ENCODE peak calls at places on chromosomes 16 and 17, in nine cellular contexts. K is Caco-2, V is cardiac fibroblast, G is HFF-Myc, B is keratinocyte, O is neural progenitor cell, M is BJ, Z is cardiac muscle cell, W is lower lobe of right lung. E is an unnamed sample.

GRCh38 chr17:46733837-46734516 is 84.5 kb downstream of the WNT3 start:
- DNase-seq in B (no peak), W (no peak), Z (no peak), O (no peak), K (no peak), G (no peak), M (peak; percentile 41), V (peak; percentile 39), E (no peak)

GRCh38 chr17:80034977-80035686 is 540 bp downstream of the TBC1D16 start:
- DNase-seq in K (no peak), G (no peak), W (peak; percentile 66), B (no peak), M (no peak), O (peak; percentile 63), Z (peak; percentile 44), V (peak; percentile 45), E (peak; percentile 47)

GRCh38 chr17:10021239-10021638 is 116.2 kb upstream of the RCVRN start:
- DNase-seq in O (no peak), B (no peak), V (no peak), W (peak; percentile 79), K (no peak), M (no peak), Z (no peak), G (no peak), E (peak; percentile 51)

GRCh38 chr17:38605230-38605851 is 411 bp downstream of the SRCIN1 start:
- DNase-seq in Z (no peak), O (peak; percentile 89), K (no peak), V (no peak), W (no peak), B (no peak), M (no peak), G (no peak), E (peak; percentile 41)

GRCh38 chr16:28212532-28212873 is 738 bp upstream of the XPO6 start:
- DNase-seq in G (no peak), O (no peak), W (no peak), K (no peak), M (no peak), V (peak; percentile 33), B (no peak), Z (no peak), E (peak; percentile 33)

GRCh38 chr16:24980077-24980793 is 34.9 kb downstream of the ARHGAP17 start:
- DNase-seq in B (no peak), O (no peak), Z (no peak), W (no peak), V (no peak), G (no peak), M (no peak), K (no peak), E (no peak)

GRCh38 chr16:28326881-28327610 is 34.7 kb downstream of the SBK1 start:
- DNase-seq in W (peak; percentile 57), K (peak; percentile 63), V (peak; percentile 52), O (peak; percentile 81), G (no peak), B (no peak), M (no peak), Z (peak; percentile 74), E (peak; percentile 63)

GRCh38 chr16:1102921-1103648 is 7.0 kb upstream of the C1QTNF8 start:
- DNase-seq in B (no peak), G (no peak), Z (peak; percentile 80), K (peak; percentile 53), O (peak; percentile 79), W (peak; percentile 69), V (peak; percentile 21), M (no peak), E (peak; percentile 82)

GRCh38 chr16:4613636-4614570 is 785 bp downstream of the UBALD1 start:
- DNase-seq in Z (peak; percentile 70), V (peak; percentile 37), G (no peak), O (peak; percentile 70), B (no peak), W (peak; percentile 71), K (no peak), M (no peak), E (peak; percentile 68)

DNA sequence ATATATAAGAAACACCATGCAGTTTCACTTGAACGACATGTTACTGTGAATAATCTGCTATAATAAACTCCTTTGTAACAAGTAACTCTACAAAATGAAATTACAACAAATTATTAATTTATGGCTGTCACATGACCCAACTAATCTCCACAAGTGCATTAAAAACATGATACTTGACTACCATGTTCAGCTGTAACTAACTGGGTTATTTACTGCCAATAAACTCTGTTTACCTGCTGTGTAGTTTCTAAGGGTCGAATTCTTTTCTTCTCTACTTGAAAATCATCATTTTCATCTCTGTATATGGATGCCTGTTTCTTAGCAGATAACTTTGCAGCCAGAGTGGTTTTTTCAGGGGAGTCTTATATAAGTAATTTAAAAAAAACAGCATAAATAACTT is 14.4 kb downstream of the BRIP1 start:
- DNase-seq in K (no peak), Z (no peak), V (no peak), G (no peak), O (no peak), B (no peak), W (no peak), M (no peak), E (no peak)
- H3K4me3 ChIP-seq in K (no peak overlapping the region), Z (no peak overlapping the region), V (no peak overlapping the region), G (no peak overlapping the region), O (no peak overlapping the region), B (no peak overlapping the region), W (no peak overlapping the region), M (no peak overlapping the region), E (no peak overlapping the region)

GRCh38 chr17:57737450-57737849 is 7.6 kb downstream of the CCDC182 start:
- DNase-seq in W (no peak), B (no peak), V (no peak), O (no peak), Z (no peak), M (no peak), G (no peak), K (no peak), E (no peak)

GRCh38 chr17:57739402-57740224 is 5.5 kb downstream of the CCDC182 start:
- DNase-seq in V (peak; percentile 12), B (no peak), Z (peak; percentile 29), G (peak; percentile 11), K (no peak), O (peak; percentile 73), M (no peak), W (no peak), E (peak; percentile 58)

GRCh38 chr17:57744195-57745170 is 616 bp downstream of the CCDC182 start:
- DNase-seq in Z (no peak), O (no peak), B (no peak), K (no peak), W (no peak), M (no peak), G (no peak), V (no peak), E (no peak)

GRCh38 chr17:57735707-57736106 is 9.4 kb downstream of the CCDC182 start:
- DNase-seq in V (no peak), B (no peak), Z (no peak), O (peak; percentile 55), K (no peak), M (no peak), G (no peak), W (no peak), E (no peak)

GRCh38 chr17:57740225-57740528 is 4.9 kb downstream of the CCDC182 start:
- DNase-seq in K (no peak), G (no peak), M (no peak), W (no peak), B (no peak), V (no peak), Z (no peak), O (no peak), E (no peak)
- TF ChIP-seq CTCF in K (no peak), G (no peak), M (no peak), W (no peak), B (no peak), V (no peak), Z (no peak), O (no peak), E (no peak)

GRCh38 chr17:40604327-40605080 is 39.2 kb upstream of the CCR7 start:
- DNase-seq in Z (no peak), O (no peak), G (no peak), V (no peak), B (no peak), K (no peak), M (no peak), W (no peak), E (no peak)
- H3K4me3 ChIP-seq in Z (no peak overlapping the region), O (no peak overlapping the region), G (no peak overlapping the region), V (no peak overlapping the region), B (no peak overlapping the region), K (no peak overlapping the region), M (no peak overlapping the region), W (no peak overlapping the region), E (no peak overlapping the region)

GRCh38 chr17:1299729-1300579 is 20.5 kb downstream of the TRARG1 start:
- DNase-seq in B (no peak), O (no peak), G (no peak), M (no peak), V (no peak), W (no peak), K (no peak), Z (no peak), E (no peak)

GRCh38 chr17:1298616-1299015 is 19.2 kb downstream of the TRARG1 start:
- DNase-seq in G (no peak), Z (peak; percentile 40), V (no peak), B (no peak), O (peak; percentile 73), M (no peak), K (no peak), W (no peak), E (peak; percentile 64)

GRCh38 chr17:1302761-1303160 is 23.3 kb downstream of the TRARG1 start:
- DNase-seq in G (no peak), M (no peak), Z (no peak), B (no peak), W (no peak), V (no peak), O (no peak), K (no peak), E (no peak)

GRCh38 chr17:1301546-1301945 is 22.1 kb downstream of the TRARG1 start:
- DNase-seq in G (no peak), M (no peak), V (no peak), K (no peak), O (no peak), B (no peak), W (no peak), Z (no peak), E (no peak)

DNA sequence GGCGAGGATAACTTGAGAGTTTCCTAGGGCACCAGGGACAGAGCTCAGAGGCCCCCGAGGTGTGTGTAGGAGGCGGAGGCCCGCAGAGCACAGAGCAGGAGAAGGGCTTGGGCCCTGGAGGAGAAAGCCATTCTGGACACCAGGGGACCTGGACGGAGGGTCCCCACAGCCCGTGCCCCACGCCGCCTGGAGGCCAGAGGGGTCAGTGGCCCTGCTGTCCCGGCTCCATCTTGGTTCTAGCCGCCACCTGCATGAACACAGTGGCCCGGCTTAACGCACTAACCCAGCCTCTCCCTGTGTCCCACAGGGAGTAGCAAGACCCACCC is 21.1 kb downstream of the TRARG1 start:
- DNase-seq in B (no peak), M (no peak), O (no peak), V (no peak), W (no peak), K (no peak), Z (no peak), G (no peak), E (no peak)
- TF ChIP-seq CTCF in B (no peak), M (no peak), O (no peak), V (no peak), W (no peak), K (no peak), Z (no peak), G (no peak), E (no peak)

DNA sequence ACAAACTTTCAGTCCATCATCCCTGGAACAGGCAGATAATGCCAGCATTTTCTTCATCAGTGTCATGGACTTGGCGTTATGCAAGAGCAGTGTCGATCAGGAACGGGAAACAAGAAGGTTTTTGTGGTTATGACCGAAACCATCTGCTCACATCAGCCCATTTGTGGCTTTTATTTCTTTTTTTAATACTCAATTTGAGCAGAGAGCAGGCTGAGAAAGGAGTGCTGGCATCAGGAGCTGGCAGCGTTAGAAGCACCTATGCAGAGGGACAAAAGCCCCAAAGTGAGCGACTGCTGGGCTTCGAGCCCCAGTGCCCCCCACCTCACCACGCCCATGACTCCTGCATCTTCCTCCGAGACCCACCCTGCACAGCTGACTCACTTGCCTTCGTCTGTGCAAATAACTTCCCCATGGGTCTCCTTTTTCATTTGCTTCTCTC is 16.2 kb upstream of the CD300E start:
- DNase-seq in M (no peak), K (no peak), B (no peak), O (no peak), G (no peak), V (no peak), Z (no peak), W (peak; percentile 51), E (no peak)
- H3K4me3 ChIP-seq in M (no peak overlapping the region), K (no peak overlapping the region), B (no peak overlapping the region), O (no peak overlapping the region), G (no peak overlapping the region), V (no peak overlapping the region), Z (no peak overlapping the region), W (no peak overlapping the region), E (no peak overlapping the region)